ENCODE peak calls at places on chromosomes 13 and 19, in seven cellular contexts. J is lung, G is AG09319, L is tibial artery, Q is fibroblast of villous mesenchyme, S is lower leg skin, T is psoas muscle. E is an unnamed sample.

GRCh38 chr13:102555914-102556553 is 40.8 kb upstream of the TPP2 start:
- DNase-seq in J (no peak), G (no peak), L (no peak), Q (peak), S (no peak), T (no peak), E (no peak)

GRCh38 chr13:76438050-76438449 is 448.2 kb downstream of the KCTD12 start:
- DNase-seq in J (no peak), G (no peak), L (no peak), Q (peak), S (no peak), T (no peak), E (no peak)

GRCh38 chr19:6718741-6719539 is 1.5 kb downstream of the C3 start:
- DNase-seq in J (peak), G (no peak), L (no peak), Q (no peak), S (no peak), T (peak), E (no peak)

GRCh38 chr13:47287291-47287751 is 390.5 kb upstream of the HTR2A start:
- DNase-seq in J (no peak), G (no peak), L (no peak), Q (no peak), S (no peak), T (no peak), E (no peak)

GRCh38 chr19:19460761-19461265 is 54.5 kb downstream of the TSSK6 start:
- DNase-seq in J (peak), G (no peak), L (peak), Q (peak), S (peak), T (peak), E (no peak)

GRCh38 chr19:33868821-33869412 is 72.2 kb downstream of the KCTD15 start:
- DNase-seq in J (no peak), G (no peak), L (no peak), Q (peak), S (peak), T (peak), E (peak)

GRCh38 chr13:77729502-77730221 is 32.2 kb downstream of the SLAIN1 start:
- DNase-seq in J (no peak), G (no peak), L (no peak), Q (no peak), S (no peak), T (no peak), E (no peak)

GRCh38 chr13:40536443-40537113 is 129.9 kb downstream of the FOXO1 start:
- DNase-seq in J (no peak), G (no peak), L (no peak), Q (no peak), S (peak), T (no peak), E (no peak)

GRCh38 chr13:106570354-106570822 is 2.5 kb upstream of the ARGLU1 start:
- DNase-seq in J (peak), G (no peak), L (peak), Q (peak), S (peak), T (peak), E (no peak)

GRCh38 chr13:45206340-45206739 is 5.5 kb upstream of the KCTD4 start:
- DNase-seq in J (no peak), G (peak), L (no peak), Q (peak), S (no peak), T (no peak), E (no peak)

GRCh38 chr13:30045916-30046704 is 195.7 kb upstream of the UBL3 start:
- DNase-seq in J (no peak), G (no peak), L (no peak), Q (peak), S (no peak), T (no peak), E (no peak)

GRCh38 chr19:13899912-13900584 is 5.9 kb downstream of the BRME1 start:
- DNase-seq in J (no peak), G (no peak), L (no peak), Q (no peak), S (no peak), T (no peak), E (no peak)

GRCh38 chr19:19075126-19075525 is 11.3 kb downstream of the SLC25A42 start:
- DNase-seq in J (no peak), G (no peak), L (no peak), Q (no peak), S (no peak), T (no peak), E (no peak)

GRCh38 chr19:5155586-5156210 is 184.9 kb downstream of the PTPRS start:
- DNase-seq in J (no peak), G (no peak), L (peak), Q (no peak), S (no peak), T (no peak), E (no peak)

GRCh38 chr19:33298146-33298911 is 4.0 kb downstream of the CEBPA start:
- DNase-seq in J (no peak), G (no peak), L (no peak), Q (no peak), S (no peak), T (no peak), E (no peak)

GRCh38 chr19:46049597-46049996 is 8.8 kb upstream of the IGFL4 start:
- DNase-seq in J (no peak), G (no peak), L (no peak), Q (no peak), S (no peak), T (no peak), E (no peak)

GRCh38 chr13:106230450-106230849 is 305.0 kb downstream of the EFNB2 start:
- DNase-seq in J (no peak), G (no peak), L (no peak), Q (peak), S (no peak), T (no peak), E (no peak)

GRCh38 chr13:111005808-111006494 is 91.1 kb upstream of the ANKRD10 start:
- DNase-seq in J (no peak), G (no peak), L (peak), Q (peak), S (no peak), T (peak), E (no peak)

GRCh38 chr13:50650936-50651638 is 192.4 kb downstream of the DLEU7 start:
- DNase-seq in J (no peak), G (peak), L (no peak), Q (peak), S (no peak), T (no peak), E (no peak)

GRCh38 chr13:59356607-59357006 is 807.1 kb downstream of the DIAPH3 start:
- DNase-seq in J (peak), G (no peak), L (peak), Q (peak), S (no peak), T (peak), E (no peak)

GRCh38 chr19:54694648-54695047 is 29.6 kb upstream of the KIR3DL3 start:
- DNase-seq in J (no peak), G (no peak), L (no peak), Q (no peak), S (no peak), T (no peak), E (no peak)

GRCh38 chr19:19463348-19464117 is 51.8 kb downstream of the TSSK6 start:
- DNase-seq in J (no peak), G (no peak), L (peak), Q (peak), S (no peak), T (peak), E (no peak)

GRCh38 chr19:57786286-57786685 is 16.8 kb downstream of the ZNF586 start:
- DNase-seq in J (no peak), G (no peak), L (no peak), Q (no peak), S (no peak), T (no peak), E (no peak)

GRCh38 chr13:109569938-109570711 is 216.3 kb downstream of the IRS2 start:
- DNase-seq in J (no peak), G (no peak), L (no peak), Q (no peak), S (no peak), T (no peak), E (no peak)

GRCh38 chr13:113367771-113368170 is 3.8 kb upstream of the GRTP1 start:
- DNase-seq in J (no peak), G (no peak), L (no peak), Q (no peak), S (no peak), T (no peak), E (peak)

GRCh38 chr19:16232568-16232967 is 34.9 kb downstream of the AP1M1 start:
- DNase-seq in J (no peak), G (no peak), L (no peak), Q (no peak), S (no peak), T (no peak), E (no peak)

GRCh38 chr13:91358384-91358776 is 10.9 kb downstream of the MIR17HG start:
- DNase-seq in J (no peak), G (no peak), L (no peak), Q (no peak), S (no peak), T (no peak), E (no peak)

GRCh38 chr19:756232-756631 is 5.3 kb downstream of the MISP start:
- DNase-seq in J (no peak), G (no peak), L (no peak), Q (no peak), S (no peak), T (no peak), E (no peak)

GRCh38 chr13:72953391-72953960 is 105.3 kb upstream of the KLF5 start:
- DNase-seq in J (peak), G (no peak), L (no peak), Q (no peak), S (no peak), T (no peak), E (no peak)

GRCh38 chr19:32743447-32743846 is 23.9 kb downstream of the TDRD12 start:
- DNase-seq in J (no peak), G (no peak), L (no peak), Q (no peak), S (no peak), T (no peak), E (no peak)

GRCh38 chr19:290539-291521 is at the start of gene PLPP2:
- DNase-seq in J (peak), G (no peak), L (no peak), Q (no peak), S (no peak), T (no peak), E (no peak)

GRCh38 chr19:45440873-45441654 is 17.3 kb upstream of the ERCC1 start:
- DNase-seq in J (no peak), G (no peak), L (no peak), Q (peak), S (no peak), T (no peak), E (no peak)

DNA sequence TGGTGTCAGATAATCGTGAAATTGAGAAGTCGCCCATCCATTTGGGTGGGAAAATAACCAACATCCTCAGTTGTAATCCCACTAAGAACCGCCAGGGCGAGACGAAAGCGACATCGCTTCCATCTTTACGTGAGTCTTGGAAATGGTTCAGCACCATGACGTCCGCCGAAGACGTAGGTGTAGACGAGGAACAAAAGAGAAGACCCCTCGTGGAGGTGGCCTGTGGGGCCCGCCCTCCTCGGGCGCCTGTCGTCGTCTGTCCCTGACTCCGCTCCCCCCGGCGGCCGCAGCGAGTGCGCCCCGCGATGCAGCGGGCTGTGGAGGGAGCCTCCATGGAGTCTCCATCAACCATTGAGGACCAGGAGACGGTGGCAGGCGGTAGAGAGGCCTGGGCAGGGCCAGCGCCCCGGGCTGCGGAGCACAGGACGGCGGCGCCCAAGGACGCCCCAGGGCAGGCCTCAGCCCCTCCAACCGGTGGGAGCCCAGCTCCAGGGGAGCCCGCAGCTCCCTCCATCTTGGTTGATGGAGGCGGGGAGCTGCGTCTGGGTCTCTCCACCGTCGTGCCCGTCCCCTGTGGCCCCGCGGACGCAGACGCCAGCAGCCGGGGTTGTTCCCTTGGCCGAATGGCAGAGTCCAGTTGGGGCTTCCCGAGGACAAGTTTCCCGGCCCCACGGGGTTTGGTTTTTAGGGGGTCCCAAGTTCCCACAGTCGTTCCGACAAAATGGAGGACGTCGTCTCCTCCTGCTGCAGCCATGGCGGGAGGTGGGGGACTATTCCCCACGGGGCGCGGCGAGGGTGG is 1.0 kb upstream of the ZMYM2 start:
- DNase-seq in J (peak), G (no peak), L (peak), Q (peak), S (peak), T (peak), E (peak)
- TF ChIP-seq CTCF in J (peak), G (peak), L (peak), Q (peak), S (peak), T (peak), E (peak)

GRCh38 chr13:20295956-20296355 is 63.8 kb upstream of the GJB6 start:
- DNase-seq in J (no peak), G (no peak), L (no peak), Q (no peak), S (no peak), T (no peak), E (no peak)

GRCh38 chr13:20291675-20292074 is 59.6 kb upstream of the GJB6 start:
- DNase-seq in J (no peak), G (no peak), L (no peak), Q (no peak), S (no peak), T (no peak), E (no peak)

GRCh38 chr13:20291037-20291436 is 58.9 kb upstream of the GJB6 start:
- DNase-seq in J (no peak), G (no peak), L (no peak), Q (no peak), S (no peak), T (no peak), E (no peak)

GRCh38 chr13:20297181-20297580 is 65.1 kb upstream of the GJB6 start:
- DNase-seq in J (no peak), G (no peak), L (no peak), Q (no peak), S (no peak), T (no peak), E (no peak)

GRCh38 chr13:20294497-20294896 is 62.4 kb upstream of the GJB6 start:
- DNase-seq in J (no peak), G (no peak), L (no peak), Q (no peak), S (no peak), T (no peak), E (no peak)
- TF ChIP-seq CTCF in J (no peak), G (no peak), L (no peak), Q (peak), S (no peak), T (no peak), E (no peak)

DNA sequence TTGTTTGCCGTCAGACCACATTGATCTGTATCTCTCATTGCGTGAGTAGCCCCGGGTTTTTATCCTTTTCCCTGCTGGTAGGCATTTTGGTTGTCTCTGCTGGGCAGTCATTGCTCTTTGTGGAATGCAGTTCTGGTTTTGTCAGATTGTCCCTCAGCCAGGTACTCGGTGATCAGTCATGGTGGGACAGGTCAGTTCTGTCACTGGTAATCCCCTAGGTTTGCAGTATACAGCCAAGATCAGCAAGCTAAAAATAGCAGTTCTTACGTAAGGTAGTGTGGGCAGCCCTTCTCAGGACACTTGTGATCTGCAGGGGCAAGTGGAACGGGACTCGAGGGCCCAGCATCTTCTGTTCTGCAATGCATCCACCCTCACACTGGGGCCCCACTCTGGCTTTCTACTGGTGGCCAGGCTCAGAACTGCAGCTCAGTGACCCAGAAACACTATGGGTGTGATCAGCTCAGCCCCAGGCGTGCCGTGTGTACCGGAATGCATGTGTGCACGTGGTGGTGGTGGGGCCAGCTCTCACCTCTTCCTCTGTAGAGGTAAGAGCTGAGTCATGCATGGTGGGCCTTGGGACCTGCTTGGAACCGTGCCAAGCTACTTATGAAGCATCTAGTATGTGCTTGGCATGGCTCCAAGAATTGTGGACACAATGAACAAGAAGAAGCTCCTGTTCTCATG is 6.3 kb downstream of the PLEKHF1 start:
- DNase-seq in J (peak), G (no peak), L (peak), Q (no peak), S (no peak), T (peak), E (no peak)
- TF ChIP-seq CTCF in J (no peak), G (no peak), L (no peak), Q (peak), S (no peak), T (peak), E (no peak)

DNA sequence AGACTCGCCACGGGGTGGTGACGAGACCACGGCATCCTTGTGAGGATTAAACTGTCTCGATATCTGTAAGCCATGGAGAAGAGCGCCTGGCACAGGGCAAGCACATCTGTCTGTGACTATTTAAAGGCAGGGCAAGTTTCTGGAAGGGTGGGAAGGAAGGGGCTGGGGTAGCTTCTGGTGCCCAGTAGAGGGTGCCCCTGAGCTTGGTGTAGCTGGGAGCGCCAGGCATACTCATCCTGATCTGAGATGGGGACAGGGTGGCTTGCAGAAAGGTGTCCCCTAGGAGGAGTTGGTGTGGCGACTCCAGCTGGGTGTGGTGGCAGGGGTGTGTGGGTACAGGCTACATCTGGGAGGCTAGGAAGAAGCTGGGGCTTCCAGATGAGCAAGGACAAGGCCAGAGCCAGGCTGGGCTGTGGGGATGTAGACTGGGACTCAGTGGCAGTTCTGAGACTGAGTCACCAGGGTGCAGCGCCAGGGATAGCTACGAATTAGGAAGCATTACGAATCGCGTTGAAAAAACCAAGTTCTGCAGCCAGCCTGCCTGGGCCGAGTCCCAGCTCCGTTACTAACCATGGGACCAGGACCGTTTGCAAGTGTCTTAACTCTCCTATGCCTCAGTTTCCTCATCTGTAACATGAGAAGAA is 23.1 kb upstream of the ASPDH start:
- DNase-seq in J (no peak), G (no peak), L (no peak), Q (no peak), S (no peak), T (no peak), E (no peak)
- TF ChIP-seq CTCF in J (no peak), G (no peak), L (no peak), Q (no peak), S (no peak), T (no peak), E (no peak)

GRCh38 chr19:51327066-51327985 is 14.6 kb downstream of the VSIG10L start:
- DNase-seq in J (no peak), G (no peak), L (no peak), Q (peak), S (no peak), T (peak), E (no peak)
- TF ChIP-seq CTCF in J (no peak), G (no peak), L (no peak), Q (no peak), S (no peak), T (no peak), E (no peak)